ENCODE peak calls at places on chromosomes 12 and 14, in five cellular contexts. W is tibial nerve; L is H7; Q is BJ; M is CD8-positive, alpha-beta T cell. K is an unnamed sample. For H3K27me3, the result is how much of the 10 kb centered on the place peaks cover.

GRCh38 chr14:22025884-22026283 is 352.3 kb upstream of the OR4E1 start:
- DNase-seq in W (no peak), L (no peak), Q (no peak), M (no peak), K (no peak)

GRCh38 chr14:78611031-78611430 is 440.9 kb downstream of the NRXN3 start:
- DNase-seq in W (no peak), L (no peak), Q (no peak), M (no peak), K (no peak)

GRCh38 chr12:65192963-65193516 is 23.7 kb downstream of the LEMD3 start:
- DNase-seq in W (no peak), L (no peak), Q (no peak), M (no peak), K (no peak)

GRCh38 chr14:58864751-58865519 is 227.2 kb downstream of the DACT1 start:
- DNase-seq in W (no peak), L (no peak), Q (peak), M (no peak), K (no peak)

GRCh38 chr14:61558271-61558670 is 137.0 kb upstream of the HIF1A start:
- DNase-seq in W (no peak), L (no peak), Q (no peak), M (no peak), K (no peak)

GRCh38 chr12:42145552-42146215 is 1.0 kb upstream of the GXYLT1 start:
- DNase-seq in W (no peak), L (peak), Q (no peak), M (no peak), K (no peak)

GRCh38 chr14:91241848-91242247 is 2.7 kb downstream of the GPR68 start:
- DNase-seq in W (no peak), L (no peak), Q (no peak), M (no peak), K (no peak)

GRCh38 chr12:10354502-10354901 is 35.3 kb downstream of the KLRK1 start:
- DNase-seq in W (no peak), L (no peak), Q (no peak), M (no peak), K (peak)

GRCh38 chr12:22851532-22851931 is 226.6 kb downstream of the ETNK1 start:
- DNase-seq in W (no peak), L (no peak), Q (no peak), M (no peak), K (no peak)

GRCh38 chr14:97366400-97366799 is 569.2 kb downstream of the VRK1 start:
- DNase-seq in W (no peak), L (peak), Q (no peak), M (no peak), K (no peak)

GRCh38 chr14:105091335-105092123 is 26.3 kb upstream of the GPR132 start:
- DNase-seq in W (no peak), L (no peak), Q (no peak), M (no peak), K (peak)

GRCh38 chr14:69574266-69574953 is at the start of gene CCDC177:
- DNase-seq in W (no peak), L (peak), Q (no peak), M (peak), K (peak)

DNA sequence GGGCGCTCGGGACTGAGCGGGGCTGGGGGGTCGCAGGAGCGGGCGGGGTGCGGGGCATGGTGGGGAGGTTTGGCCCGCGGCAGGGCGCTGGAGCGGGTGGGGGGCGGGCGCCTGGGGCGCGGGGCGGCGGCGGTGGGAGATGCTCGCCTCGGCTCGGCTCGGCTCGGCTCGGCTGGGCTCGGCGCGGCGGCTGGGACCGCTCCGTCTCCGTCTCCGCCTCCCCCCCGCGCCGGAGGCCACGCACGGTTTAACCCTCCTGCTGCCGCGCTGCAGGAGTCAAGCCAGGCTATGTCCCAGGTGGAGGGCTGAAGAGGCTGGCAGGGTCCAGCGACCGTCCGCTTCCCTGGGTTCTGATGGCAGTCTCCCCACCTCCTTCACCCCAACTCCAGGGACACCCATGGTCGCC is at the start of gene PIANP:
- DNase-seq in W (no peak), L (peak), Q (no peak), M (peak), K (peak)
- H3K27me3 ChIP-seq in W (under half), L (under half), Q (under half), M (under half), K (under half)

GRCh38 chr12:4252595-4252994 is 21.0 kb upstream of the CCND2 start:
- DNase-seq in W (no peak), L (no peak), Q (no peak), M (no peak), K (peak)
- H3K27me3 ChIP-seq in W (under half), L (under half), Q (under half), M (under half), K (under half)

GRCh38 chr12:128365032-128365431 is 98.1 kb downstream of the TMEM132C start:
- DNase-seq in W (no peak), L (no peak), Q (no peak), M (no peak), K (no peak)
- H3K27me3 ChIP-seq in W (under half), L (under half), Q (under half), M (under half), K (under half)

GRCh38 chr14:77130386-77130785 is 11.2 kb downstream of the ZDHHC22 start:
- DNase-seq in W (no peak), L (no peak), Q (no peak), M (no peak), K (no peak)

GRCh38 chr14:77131206-77131605 is 10.4 kb downstream of the ZDHHC22 start:
- DNase-seq in W (no peak), L (no peak), Q (no peak), M (no peak), K (no peak)

GRCh38 chr14:77128414-77128891 is 13.1 kb downstream of the ZDHHC22 start:
- DNase-seq in W (no peak), L (no peak), Q (no peak), M (no peak), K (no peak)

GRCh38 chr14:77133718-77134338 is 7.8 kb downstream of the ZDHHC22 start:
- DNase-seq in W (no peak), L (peak), Q (no peak), M (peak), K (peak)

DNA sequence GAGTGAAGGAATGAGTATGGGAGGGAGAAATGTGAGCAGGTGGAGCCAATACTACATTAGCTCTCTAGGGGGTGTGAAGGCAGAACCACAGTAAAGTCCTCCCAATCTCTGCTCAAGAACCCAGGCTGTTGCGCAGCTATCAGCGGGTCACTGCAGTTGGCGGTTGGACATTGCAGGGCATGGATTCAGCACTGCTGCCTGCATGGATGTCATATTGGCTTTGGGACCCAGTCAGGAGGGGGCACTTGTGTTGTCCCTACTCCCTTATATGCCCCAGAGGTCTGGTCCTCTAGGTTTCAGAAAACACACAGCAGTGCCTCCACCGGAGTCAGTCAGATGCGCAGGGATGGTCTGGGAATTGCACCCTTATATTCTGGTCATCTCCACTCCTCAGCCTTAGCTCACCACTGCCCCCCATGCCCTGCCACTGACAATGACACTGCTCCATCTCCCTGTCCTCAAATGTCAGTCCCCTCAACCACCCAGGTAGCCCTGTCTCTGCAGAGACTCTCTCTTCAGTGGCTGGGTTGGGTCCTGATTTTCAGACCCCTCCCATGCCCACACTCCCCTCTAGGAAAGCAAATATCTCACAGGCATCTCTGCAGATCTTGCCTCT is 9.6 kb downstream of the ZDHHC22 start:
- DNase-seq in W (no peak), L (peak), Q (no peak), M (no peak), K (no peak)
- H3K27me3 ChIP-seq in W (under half), L (under half), Q (under half), M (under half), K (under half)

GRCh38 chr14:86626530-86626929 is 1096.6 kb downstream of the FLRT2 start:
- DNase-seq in W (no peak), L (no peak), Q (no peak), M (no peak), K (no peak)

GRCh38 chr14:86625637-86626036 is 1095.7 kb downstream of the FLRT2 start:
- DNase-seq in W (no peak), L (no peak), Q (no peak), M (no peak), K (no peak)
- H3K27me3 ChIP-seq in W (under half), L (under half), Q (under half), M (under half), K (under half)

DNA sequence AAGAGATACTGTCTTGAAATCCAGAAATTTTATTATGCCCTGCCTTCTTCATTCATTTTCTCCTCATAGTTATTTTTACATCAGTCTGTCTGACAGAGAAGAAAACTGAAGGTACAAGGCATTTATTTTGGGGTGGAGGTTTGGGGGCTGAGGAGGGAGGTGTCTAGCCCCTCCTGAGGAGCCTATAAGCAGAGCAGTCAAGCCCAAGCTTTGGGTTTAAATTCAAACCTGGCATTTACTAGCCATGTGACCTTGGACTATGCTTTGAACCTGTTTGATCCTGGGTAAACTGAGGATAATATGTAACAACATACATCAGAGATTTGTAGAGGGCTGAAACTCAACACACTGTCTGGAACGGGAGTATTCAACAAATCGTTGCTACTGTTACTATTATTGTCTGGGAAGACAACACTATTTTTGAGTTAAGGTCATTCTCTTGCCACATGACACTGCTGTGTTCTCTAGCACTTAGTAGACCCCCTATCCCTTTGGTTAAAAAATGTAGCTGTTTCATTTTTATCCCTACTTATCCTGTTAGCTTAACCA is 66.1 kb upstream of the STRN3 start:
- DNase-seq in W (no peak), L (no peak), Q (no peak), M (no peak), K (no peak)
- H3K27me3 ChIP-seq in W (under half), L (under half), Q (under half), M (under half), K (under half)

GRCh38 chr12:48995061-48995879 is 3.9 kb downstream of the DDN start:
- DNase-seq in W (peak), L (peak), Q (no peak), M (peak), K (peak)
- H3K27me3 ChIP-seq in W (under half), L (half or more), Q (under half), M (under half), K (under half)

GRCh38 chr14:98408024-98408555 is 863.9 kb downstream of the BCL11B start:
- DNase-seq in W (no peak), L (no peak), Q (no peak), M (no peak), K (no peak)
- H3K27me3 ChIP-seq in W (under half), L (under half), Q (under half), M (under half), K (under half)

K was measured in right cardiac atrium.